ENCODE peak calls at places on chromosomes 5 and 9, in ten cellular contexts. P, H, W, Y, S, C, B, R, K and A are unnamed samples.

GRCh38 chr9:123335227-123335985 is 20.6 kb upstream of the CRB2 start:
- DNase-seq in W (no peak), R (peak; percentile 85), Y (peak; percentile 74), S (no peak), P (no peak), C (peak; percentile 37), K (no peak), H (no peak), B (no peak), A (no peak)

GRCh38 chr5:98763001-98763630 is 10.3 kb upstream of the RGMB start:
- DNase-seq in Y (no peak), S (peak; percentile 72), B (no peak), K (no peak), C (peak; percentile 48), R (no peak), H (no peak), P (no peak), W (no peak), A (no peak)

GRCh38 chr5:139341689-139342422 is at the start of gene PAIP2:
- DNase-seq in R (peak; percentile 98), Y (peak; percentile 99), S (peak; percentile 99), H (peak; percentile 98), C (peak; percentile 90), K (peak; percentile 98), W (peak; percentile 93), B (peak; percentile 97), P (peak; percentile 98), A (peak; percentile 98)

GRCh38 chr5:43484049-43484849 is 584 bp upstream of the TMEM267 start:
- DNase-seq in P (peak; percentile 86), W (peak; percentile 83), S (peak; percentile 90), Y (peak; percentile 92), C (peak; percentile 82), H (peak; percentile 82), B (peak; percentile 85), R (peak; percentile 86), K (peak; percentile 89), A (peak; percentile 76)

GRCh38 chr9:114869845-114870244 is 60.5 kb downstream of the TNFSF8 start:
- DNase-seq in B (peak; percentile 29), W (no peak), Y (no peak), P (no peak), R (no peak), H (no peak), S (no peak), K (no peak), C (no peak), A (no peak)

GRCh38 chr9:16615451-16615850 is 255.0 kb downstream of the BNC2 start:
- DNase-seq in W (no peak), S (peak; percentile 57), H (no peak), Y (no peak), K (no peak), P (no peak), R (no peak), B (no peak), C (no peak), A (no peak)

GRCh38 chr5:89156226-89156625 is 273.2 kb upstream of the MEF2C start:
- DNase-seq in H (no peak), K (no peak), B (no peak), R (no peak), Y (no peak), C (no peak), S (no peak), P (no peak), W (no peak), A (no peak)

GRCh38 chr9:78519786-78520185 is 222.9 kb downstream of the PSAT1 start:
- DNase-seq in P (no peak), R (no peak), S (no peak), B (no peak), K (no peak), Y (no peak), H (no peak), W (no peak), C (no peak), A (no peak)

GRCh38 chr9:136538599-136539426 is 7.0 kb downstream of the NOTCH1 start:
- DNase-seq in B (peak; percentile 42), C (no peak), H (no peak), P (peak; percentile 69), K (peak; percentile 51), S (peak; percentile 80), R (no peak), W (peak; percentile 84), Y (no peak), A (peak; percentile 57)

GRCh38 chr5:10596886-10597451 is 33.1 kb downstream of the ANKRD33B start:
- DNase-seq in H (no peak), W (no peak), R (no peak), S (no peak), P (no peak), K (no peak), C (no peak), B (no peak), Y (no peak), A (no peak)

GRCh38 chr5:138975098-138975847 is 100.1 kb upstream of the LRRTM2 start:
- DNase-seq in K (peak; percentile 31), P (peak; percentile 73), W (no peak), S (peak; percentile 91), Y (no peak), R (peak; percentile 92), H (no peak), B (no peak), C (no peak), A (peak; percentile 47)

GRCh38 chr5:172778223-172778814 is 7.3 kb upstream of the DUSP1 start:
- DNase-seq in B (no peak), S (peak; percentile 89), R (no peak), W (no peak), K (no peak), C (no peak), Y (peak; percentile 35), P (no peak), H (peak; percentile 70), A (no peak)

GRCh38 chr9:132409828-132410528 is at the start of gene CFAP77:
- DNase-seq in K (peak; percentile 31), Y (peak; percentile 75), W (peak; percentile 66), H (peak; percentile 35), B (no peak), S (peak; percentile 54), R (peak; percentile 55), P (peak; percentile 25), C (peak; percentile 78), A (peak; percentile 55)

GRCh38 chr9:108904161-108904560 is 29.8 kb downstream of the ELP1 start:
- DNase-seq in B (no peak), S (no peak), Y (no peak), R (peak; percentile 65), C (no peak), K (no peak), W (no peak), P (no peak), H (no peak), A (no peak)

GRCh38 chr5:151480859-151481258 is 33.5 kb downstream of the SLC36A1 start:
- DNase-seq in S (peak; percentile 38), B (no peak), C (no peak), H (no peak), P (no peak), Y (no peak), R (no peak), W (no peak), K (no peak), A (no peak)